ENCODE peak calls at places on chromosomes 12 and 14, in eight cellular contexts. B is cortex of kidney; V is EH; K is left lung; Z is progenitor cell of endocrine pancreas; O is stimulated activated CD8-positive, alpha-beta memory T cell treated with anti-CD3 and anti-CD28 coated beads, Interleukin-15, amount 100 ng/mL, for 1 hour; D is endothelial cell; M is NCI-H1436. T is an unnamed sample.

GRCh38 chr14:71720978-71721624 is 211.1 kb upstream of the RGS6 start:
- DNase-seq in B (no peak), V (peak), K (no peak), Z (no peak), O (no peak), D (peak), M (no peak), T (peak)

GRCh38 chr14:104604461-104605449 is at the start of gene TMEM179:
- DNase-seq in B (no peak), V (peak), K (peak), Z (peak), O (no peak), D (peak), M (no peak), T (peak)

GRCh38 chr12:79262938-79263337 is 398.4 kb downstream of the SYT1 start:
- DNase-seq in B (no peak), V (no peak), K (no peak), Z (no peak), O (no peak), D (no peak), M (no peak), T (no peak)

GRCh38 chr14:39740454-39740853 is 308.2 kb upstream of the FBXO33 start:
- DNase-seq in B (no peak), V (no peak), K (no peak), Z (no peak), O (no peak), D (no peak), M (no peak), T (no peak)

GRCh38 chr14:25108959-25109358 is 59.0 kb upstream of the STXBP6 start:
- DNase-seq in B (no peak), V (peak), K (no peak), Z (no peak), O (no peak), D (no peak), M (no peak), T (peak)

GRCh38 chr12:49327887-49328286 is 4.8 kb downstream of the TROAP start:
- DNase-seq in B (no peak), V (no peak), K (no peak), Z (no peak), O (no peak), D (no peak), M (no peak), T (no peak)

GRCh38 chr12:44003721-44004120 is 167.8 kb downstream of the TMEM117 start:
- DNase-seq in B (no peak), V (no peak), K (no peak), Z (no peak), O (no peak), D (no peak), M (no peak), T (no peak)

GRCh38 chr14:56400426-56400825 is 179.2 kb upstream of the TMEM260 start:
- DNase-seq in B (no peak), V (no peak), K (no peak), Z (no peak), O (no peak), D (no peak), M (no peak), T (no peak)

GRCh38 chr12:124544311-124544970 is 23.0 kb downstream of the NCOR2 start:
- DNase-seq in B (no peak), V (no peak), K (no peak), Z (no peak), O (no peak), D (no peak), M (no peak), T (no peak)

GRCh38 chr14:64779472-64779871 is 75.2 kb downstream of the PLEKHG3 start:
- DNase-seq in B (no peak), V (no peak), K (no peak), Z (no peak), O (no peak), D (no peak), M (no peak), T (no peak)

T was measured in cardiac muscle cell.